ENCODE peak calls at places on chromosomes 1 and 21, in nine cellular contexts. W is fibroblast of mammary gland, Q is mucosa of gallbladder, K is sigmoid colon, F is hippocampal formation, H is C1 segment of cervical spinal cord, C is cardiac fibroblast, O is RWPE1, G is body of pancreas. P is an unnamed sample.

GRCh38 chr21:42833439-42833815 is 45.9 kb downstream of the WDR4 start:
- DNase-seq in Q (peak), F (no peak), W (peak), K (no peak), C (no peak), G (no peak), O (no peak), H (peak), P (no peak)

GRCh38 chr21:35511298-35512162 is 462.4 kb upstream of the RUNX1 start:
- DNase-seq in G (no peak), F (no peak), O (peak), Q (no peak), K (no peak), H (no peak), C (peak), W (peak), P (no peak)

GRCh38 chr1:181485276-181486097 is 2.2 kb downstream of the CACNA1E start:
- DNase-seq in Q (no peak), O (peak), F (peak), K (no peak), W (no peak), C (no peak), H (peak), G (peak), P (no peak)

GRCh38 chr1:14138135-14138506 is 438.1 kb downstream of the PRDM2 start:
- DNase-seq in O (peak), W (no peak), Q (no peak), G (no peak), C (no peak), K (no peak), F (no peak), H (no peak), P (no peak)

GRCh38 chr1:156821801-156822200 is 5.2 kb upstream of the SH2D2A start:
- DNase-seq in W (peak), O (no peak), H (no peak), F (no peak), C (peak), Q (no peak), K (no peak), G (no peak), P (no peak)

GRCh38 chr1:27393641-27394281 is 1.3 kb downstream of the GPR3 start:
- DNase-seq in H (no peak), K (no peak), W (no peak), O (no peak), G (no peak), F (no peak), Q (no peak), C (no peak), P (no peak)

GRCh38 chr1:30617161-30617560 is 106.2 kb downstream of the MATN1 start:
- DNase-seq in F (no peak), H (no peak), K (no peak), O (peak), Q (no peak), G (no peak), W (no peak), C (no peak), P (no peak)

GRCh38 chr1:26327956-26328362 is 10.2 kb downstream of the CD52 start:
- DNase-seq in O (peak), Q (no peak), H (no peak), F (no peak), W (no peak), K (no peak), C (no peak), G (no peak), P (no peak)

GRCh38 chr1:167756760-167757405 is 35.1 kb downstream of the MPZL1 start:
- DNase-seq in G (no peak), K (no peak), O (no peak), Q (peak), W (no peak), F (peak), H (no peak), C (peak), P (no peak)

GRCh38 chr1:88036345-88036999 is 647.6 kb upstream of the PKN2 start:
- DNase-seq in H (no peak), O (no peak), F (no peak), C (no peak), G (no peak), K (no peak), W (no peak), Q (no peak), P (no peak)

GRCh38 chr21:41678016-41678935 is 88.6 kb downstream of the RIPK4 start:
- DNase-seq in O (peak), H (no peak), Q (peak), C (peak), W (no peak), K (no peak), G (peak), F (no peak), P (no peak)

GRCh38 chr1:20216574-20216973 is 30.3 kb upstream of the PLA2G2C start:
- DNase-seq in H (no peak), K (no peak), O (no peak), C (peak), W (peak), Q (no peak), F (no peak), G (no peak), P (peak)

GRCh38 chr1:39877980-39878956 is 5.0 kb downstream of the TRIT1 start:
- DNase-seq in F (no peak), G (no peak), O (no peak), W (no peak), C (no peak), Q (no peak), H (no peak), K (no peak), P (no peak)

GRCh38 chr1:50218344-50218743 is 109.6 kb downstream of the ELAVL4 start:
- DNase-seq in O (no peak), Q (no peak), K (no peak), H (no peak), W (no peak), C (no peak), G (no peak), F (no peak), P (no peak)

GRCh38 chr1:76161451-76161850 is 86.9 kb downstream of the ST6GALNAC3 start:
- DNase-seq in C (no peak), Q (no peak), K (no peak), G (no peak), F (no peak), O (no peak), W (no peak), H (no peak), P (no peak)

GRCh38 chr1:201585099-201585498 is 46.2 kb downstream of the NAV1 start:
- DNase-seq in H (no peak), K (no peak), C (peak), O (no peak), W (peak), G (no peak), F (no peak), Q (no peak), P (no peak)

GRCh38 chr1:37726746-37727145 is 34.4 kb downstream of the CDCA8 start:
- DNase-seq in W (no peak), K (no peak), G (no peak), O (no peak), C (no peak), H (no peak), F (no peak), Q (no peak), P (no peak)

GRCh38 chr1:10696977-10697376 is 99.5 kb downstream of the CASZ1 start:
- DNase-seq in O (no peak), C (no peak), H (no peak), K (no peak), W (peak), F (no peak), G (no peak), Q (no peak), P (no peak)

GRCh38 chr1:24992761-24993211 is 62.7 kb upstream of the RUNX3 start:
- DNase-seq in W (no peak), C (no peak), G (no peak), K (no peak), O (no peak), H (no peak), Q (no peak), F (no peak), P (no peak)

P was measured in endothelial cell of umbilical vein.